ENCODE peak calls at places on chromosomes 16 and 17, in seven cellular contexts. Z, O, N, G, U, T and B are unnamed samples.

GRCh38 chr16:72092832-72093447 is 480 bp downstream of the TXNL4B start:
- DNase-seq in Z (no peak), O (peak), N (no peak), G (no peak), U (peak), T (no peak), B (no peak)

GRCh38 chr17:29526322-29526721 is 40.5 kb downstream of the ABHD15 start:
- DNase-seq in Z (no peak), O (no peak), N (no peak), G (no peak), U (no peak), T (no peak), B (no peak)

GRCh38 chr17:43871947-43872690 is 25.1 kb downstream of the CD300LG start:
- DNase-seq in Z (no peak), O (no peak), N (no peak), G (peak), U (peak), T (no peak), B (no peak)

GRCh38 chr16:67963325-67964321 is 4.8 kb downstream of the SLC12A4 start:
- DNase-seq in Z (no peak), O (no peak), N (no peak), G (no peak), U (no peak), T (no peak), B (no peak)

GRCh38 chr16:51621610-51622009 is 470.5 kb upstream of the SALL1 start:
- DNase-seq in Z (no peak), O (no peak), N (no peak), G (no peak), U (no peak), T (no peak), B (no peak)

GRCh38 chr17:43010667-43011308 is 4.2 kb downstream of the IFI35 start:
- DNase-seq in Z (no peak), O (no peak), N (no peak), G (no peak), U (peak), T (no peak), B (no peak)

GRCh38 chr16:11497329-11497805 is 89.4 kb downstream of the LITAF start:
- DNase-seq in Z (no peak), O (peak), N (peak), G (peak), U (peak), T (peak), B (peak)

GRCh38 chr17:43556292-43556691 is 10.2 kb upstream of the ETV4 start:
- DNase-seq in Z (no peak), O (peak), N (no peak), G (no peak), U (peak), T (no peak), B (peak)

GRCh38 chr17:7586673-7587419 is 3.0 kb downstream of the SOX15 start:
- DNase-seq in Z (no peak), O (no peak), N (peak), G (no peak), U (peak), T (no peak), B (no peak)

GRCh38 chr16:57756424-57757325 is 21.1 kb downstream of the KATNB1 start:
- DNase-seq in Z (no peak), O (no peak), N (no peak), G (no peak), U (no peak), T (no peak), B (no peak)

GRCh38 chr16:72947379-72948237 is 100.3 kb downstream of the ZFHX3 start:
- DNase-seq in Z (no peak), O (no peak), N (no peak), G (no peak), U (no peak), T (no peak), B (no peak)

GRCh38 chr17:79413591-79413990 is 197.3 kb downstream of the RBFOX3 start:
- DNase-seq in Z (no peak), O (no peak), N (peak), G (no peak), U (no peak), T (no peak), B (no peak)

GRCh38 chr17:73719588-73720071 is 75.4 kb upstream of the SDK2 start:
- DNase-seq in Z (no peak), O (no peak), N (no peak), G (peak), U (no peak), T (peak), B (no peak)

GRCh38 chr16:3696425-3697218 is 20.7 kb downstream of the TRAP1 start:
- DNase-seq in Z (no peak), O (no peak), N (no peak), G (no peak), U (no peak), T (no peak), B (no peak)

GRCh38 chr16:19177111-19177747 is 9.2 kb downstream of the SYT17 start:
- DNase-seq in Z (no peak), O (no peak), N (no peak), G (no peak), U (peak), T (no peak), B (no peak)

GRCh38 chr16:54985668-54986067 is 55.0 kb downstream of the IRX5 start:
- DNase-seq in Z (no peak), O (no peak), N (no peak), G (no peak), U (no peak), T (no peak), B (no peak)

GRCh38 chr16:22132801-22133200 is 29.5 kb upstream of the SDR42E2 start:
- DNase-seq in Z (no peak), O (no peak), N (no peak), G (no peak), U (no peak), T (no peak), B (no peak)

GRCh38 chr16:78122774-78123315 is 23.4 kb downstream of the WWOX start:
- DNase-seq in Z (no peak), O (peak), N (peak), G (no peak), U (peak), T (no peak), B (peak)

GRCh38 chr17:746783-747629 is 5.1 kb downstream of the GEMIN4 start:
- DNase-seq in Z (no peak), O (no peak), N (no peak), G (no peak), U (no peak), T (no peak), B (no peak)

GRCh38 chr16:3171855-3172593 is 16.0 kb upstream of the OR1F1 start:
- DNase-seq in Z (peak), O (no peak), N (no peak), G (no peak), U (peak), T (no peak), B (no peak)

GRCh38 chr17:4678448-4679026 is 25.4 kb downstream of the PELP1 start:
- DNase-seq in Z (peak), O (peak), N (no peak), G (no peak), U (peak), T (no peak), B (no peak)

GRCh38 chr16:1548234-1548633 is 14.8 kb downstream of the TMEM204 start:
- DNase-seq in Z (no peak), O (no peak), N (no peak), G (no peak), U (no peak), T (no peak), B (no peak)

GRCh38 chr16:57859331-57859730 is 57.0 kb upstream of the KIFC3 start:
- DNase-seq in Z (no peak), O (no peak), N (peak), G (no peak), U (peak), T (no peak), B (no peak)

GRCh38 chr17:68255731-68256538 is 8.1 kb downstream of the AMZ2 start:
- DNase-seq in Z (no peak), O (no peak), N (no peak), G (no peak), U (no peak), T (no peak), B (peak)

GRCh38 chr16:50836121-50836541 is 94.2 kb downstream of the CYLD start:
- DNase-seq in Z (no peak), O (no peak), N (no peak), G (peak), U (no peak), T (peak), B (no peak)